ENCODE peak calls at places on chromosomes 4 and X, in eight cellular contexts. A, B, D, L, P, N, F and K are unnamed samples.

GRCh38 chr4:65670331-65671031 is at the start of gene EPHA5:
- DNase-seq in A (peak; percentile 97), B (peak; percentile 33), D (peak; percentile 57), L (peak; percentile 56), P (peak; percentile 96), N (peak; percentile 34), F (peak; percentile 42), K (peak; percentile 74)

GRCh38 chr4:9898596-9899345 is 117.3 kb downstream of the DRD5 start:
- DNase-seq in A (no peak), B (no peak), D (no peak), L (peak; percentile 13), P (no peak), N (peak; percentile 17), F (peak; percentile 58), K (no peak)

GRCh38 chr4:8385611-8386010 is 54.9 kb downstream of the ACOX3 start:
- DNase-seq in A (no peak), B (no peak), D (no peak), L (no peak), P (no peak), N (no peak), F (no peak), K (no peak)

GRCh38 chrX:41452565-41452964 is 5.4 kb downstream of the NYX start:
- DNase-seq in A (no peak), B (no peak), D (no peak), L (no peak), P (no peak), N (no peak), F (no peak), K (no peak)

GRCh38 chr4:17597517-17597916 is 16.9 kb upstream of the MED28 start:
- DNase-seq in A (no peak), B (no peak), D (no peak), L (peak; percentile 14), P (no peak), N (no peak), F (no peak), K (no peak)

GRCh38 chrX:120428309-120428708 is 40.8 kb downstream of the LAMP2 start:
- DNase-seq in A (no peak), B (no peak), D (no peak), L (peak; percentile 6), P (peak; percentile 14), N (no peak), F (no peak), K (no peak)

GRCh38 chr4:138859249-138859648 is 156.3 kb upstream of the NOCT start:
- DNase-seq in A (no peak), B (no peak), D (no peak), L (no peak), P (no peak), N (no peak), F (no peak), K (no peak)

GRCh38 chrX:34130501-34130900 is 1.6 kb downstream of the FAM47A start:
- DNase-seq in A (no peak), B (no peak), D (no peak), L (no peak), P (no peak), N (no peak), F (no peak), K (no peak)

GRCh38 chr4:176839656-176840055 is 46.9 kb upstream of the VEGFC start:
- DNase-seq in A (no peak), B (no peak), D (no peak), L (peak; percentile 33), P (no peak), N (no peak), F (no peak), K (no peak)

GRCh38 chrX:115330498-115331138 is 41.1 kb downstream of the LUZP4 start:
- DNase-seq in A (peak; percentile 43), B (no peak), D (no peak), L (peak; percentile 76), P (peak; percentile 70), N (no peak), F (peak; percentile 33), K (no peak)

GRCh38 chr4:147453561-147454141 is 27.2 kb upstream of the EDNRA start:
- DNase-seq in A (peak; percentile 25), B (no peak), D (no peak), L (peak; percentile 7), P (peak; percentile 49), N (no peak), F (no peak), K (no peak)

GRCh38 chr4:115973768-115974167 is 860.3 kb upstream of the NDST4 start:
- DNase-seq in A (no peak), B (no peak), D (no peak), L (no peak), P (no peak), N (no peak), F (no peak), K (no peak)

GRCh38 chr4:123744664-123745290 is 348.2 kb downstream of the SPRY1 start:
- DNase-seq in A (peak; percentile 55), B (peak; percentile 56), D (no peak), L (peak; percentile 4), P (peak; percentile 3), N (no peak), F (no peak), K (no peak)

GRCh38 chrX:78456909-78457308 is 129.5 kb upstream of the CYSLTR1 start:
- DNase-seq in A (no peak), B (no peak), D (no peak), L (no peak), P (no peak), N (no peak), F (no peak), K (no peak)

GRCh38 chr4:128871948-128872347 is 62.4 kb downstream of the JADE1 start:
- DNase-seq in A (peak; percentile 88), B (no peak), D (no peak), L (peak; percentile 71), P (peak; percentile 56), N (no peak), F (no peak), K (no peak)

GRCh38 chr4:23875317-23875716 is 14.5 kb downstream of the PPARGC1A start:
- DNase-seq in A (no peak), B (no peak), D (no peak), L (no peak), P (no peak), N (no peak), F (no peak), K (no peak)

GRCh38 chr4:38145741-38146140 is 185.5 kb downstream of the PTTG2 start:
- DNase-seq in A (peak; percentile 88), B (no peak), D (no peak), L (peak; percentile 80), P (peak; percentile 68), N (no peak), F (no peak), K (no peak)

GRCh38 chr4:186104895-186105720 is 604 bp downstream of the FAM149A start:
- DNase-seq in A (no peak), B (no peak), D (peak; percentile 56), L (no peak), P (no peak), N (no peak), F (peak; percentile 21), K (no peak)

GRCh38 chr4:168411318-168412150 is 68.8 kb downstream of the DDX60L start:
- DNase-seq in A (no peak), B (no peak), D (no peak), L (peak; percentile 32), P (peak; percentile 7), N (no peak), F (no peak), K (no peak)

GRCh38 chr4:15649914-15650545 is 5.1 kb downstream of the FBXL5 start:
- DNase-seq in A (peak; percentile 30), B (peak; percentile 43), D (no peak), L (peak; percentile 71), P (peak; percentile 39), N (no peak), F (peak; percentile 49), K (no peak)

GRCh38 chrX:68261060-68261672 is 172.1 kb downstream of the OPHN1 start:
- DNase-seq in A (peak; percentile 36), B (peak; percentile 21), D (no peak), L (peak; percentile 41), P (peak; percentile 39), N (peak; percentile 18), F (no peak), K (no peak)

GRCh38 chr4:168484626-168485025 is 4.3 kb upstream of the DDX60L start:
- DNase-seq in A (peak; percentile 76), B (no peak), D (no peak), L (peak; percentile 91), P (peak; percentile 67), N (no peak), F (no peak), K (no peak)

GRCh38 chr4:5378002-5378401 is 326.7 kb downstream of the STK32B start:
- DNase-seq in A (no peak), B (no peak), D (no peak), L (peak; percentile 7), P (no peak), N (no peak), F (no peak), K (no peak)

GRCh38 chr4:102678695-102679335 is 82.0 kb downstream of the MANBA start:
- DNase-seq in A (no peak), B (no peak), D (no peak), L (peak; percentile 11), P (no peak), N (no peak), F (no peak), K (no peak)

GRCh38 chr4:30696195-30696594 is 24.0 kb upstream of the PCDH7 start:
- DNase-seq in A (no peak), B (no peak), D (no peak), L (no peak), P (no peak), N (no peak), F (no peak), K (no peak)

GRCh38 chr4:38612996-38613395 is 51.0 kb upstream of the KLF3 start:
- DNase-seq in A (no peak), B (no peak), D (no peak), L (no peak), P (peak; percentile 35), N (no peak), F (no peak), K (no peak)

GRCh38 chr4:25029479-25030282 is 1.1 kb downstream of the LGI2 start:
- DNase-seq in A (no peak), B (no peak), D (no peak), L (no peak), P (no peak), N (no peak), F (no peak), K (no peak)
- H3K4me3 ChIP-seq in A (no peak overlapping the region), B (peak overlapping the region; percentile 64), D (peak overlapping the region; percentile 55), L (no peak overlapping the region), P (no peak overlapping the region), N (no peak overlapping the region), F (peak overlapping the region; percentile 11), K (peak overlapping the region; percentile 79)

GRCh38 chr4:110959041-110959643 is 336.3 kb upstream of the PITX2 start:
- DNase-seq in A (peak; percentile 7), B (no peak), D (no peak), L (peak; percentile 52), P (peak; percentile 31), N (no peak), F (no peak), K (no peak)
- TF ChIP-seq CTCF in A (no peak), B (no peak), D (no peak), L (peak; percentile 43), P (peak; percentile 34), N (no peak), F (no peak), K (no peak)

GRCh38 chr4:53722110-53722509 is 130.8 kb upstream of the LNX1 start:
- DNase-seq in A (no peak), B (no peak), D (no peak), L (no peak), P (no peak), N (no peak), F (no peak), K (no peak)
- H3K4me3 ChIP-seq in A (no peak overlapping the region), B (no peak overlapping the region), D (no peak overlapping the region), L (no peak overlapping the region), P (no peak overlapping the region), N (no peak overlapping the region), F (no peak overlapping the region), K (no peak overlapping the region)

GRCh38 chrX:102154218-102154860 is 1.4 kb downstream of the BEX5 start:
- DNase-seq in A (no peak), B (no peak), D (no peak), L (no peak), P (no peak), N (no peak), F (no peak), K (no peak)
- TF ChIP-seq CTCF in A (no peak), B (peak; percentile 35), D (peak; percentile 21), L (no peak), P (no peak), N (no peak), F (no peak), K (no peak)